ENCODE peak calls at places on chromosome 19, in six cellular contexts. One of them, this sample, is unnamed.

GRCh38 chr19:13502231-13502630 is 4.0 kb downstream of the CACNA1A start:
- DNase-seq in astrocyte of the hippocampus: no peak
- DNase-seq in SHP77: no peak
- DNase-seq in amniotic epithelial cell: no peak
- DNase-seq in aorta: no peak
- DNase-seq in neuronal stem cell: no peak
- DNase-seq in this sample: no peak

GRCh38 chr19:19399733-19400438 is 5.6 kb upstream of the GATAD2A start:
- DNase-seq in SHP77: no peak
- DNase-seq in aorta: no peak
- DNase-seq in amniotic epithelial cell: peak
- DNase-seq in astrocyte of the hippocampus: no peak
- DNase-seq in neuronal stem cell: no peak
- DNase-seq in this sample: no peak

GRCh38 chr19:18919895-18920204 is 335 bp downstream of the DDX49 start:
- DNase-seq in neuronal stem cell: no peak
- DNase-seq in SHP77: no peak
- DNase-seq in aorta: no peak
- DNase-seq in astrocyte of the hippocampus: no peak
- DNase-seq in amniotic epithelial cell: no peak
- DNase-seq in this sample: no peak

GRCh38 chr19:6440905-6441304 is 7.3 kb upstream of the SLC25A41 start:
- DNase-seq in neuronal stem cell: no peak
- DNase-seq in astrocyte of the hippocampus: no peak
- DNase-seq in amniotic epithelial cell: no peak
- DNase-seq in aorta: no peak
- DNase-seq in SHP77: no peak
- DNase-seq in this sample: no peak

GRCh38 chr19:1388637-1389026 is 4.9 kb downstream of the NDUFS7 start:
- DNase-seq in astrocyte of the hippocampus: no peak
- DNase-seq in amniotic epithelial cell: no peak
- DNase-seq in neuronal stem cell: no peak
- DNase-seq in aorta: peak
- DNase-seq in SHP77: no peak
- DNase-seq in this sample: no peak

GRCh38 chr19:15371119-15371518 is 8.5 kb downstream of the AKAP8 start:
- DNase-seq in aorta: no peak
- DNase-seq in SHP77: no peak
- DNase-seq in amniotic epithelial cell: no peak
- DNase-seq in neuronal stem cell: no peak
- DNase-seq in astrocyte of the hippocampus: no peak
- DNase-seq in this sample: no peak

GRCh38 chr19:39124136-39124764 is 1.3 kb upstream of the PAK4 start:
- DNase-seq in aorta: no peak
- DNase-seq in SHP77: no peak
- DNase-seq in neuronal stem cell: no peak
- DNase-seq in astrocyte of the hippocampus: no peak
- DNase-seq in amniotic epithelial cell: no peak
- DNase-seq in this sample: no peak

GRCh38 chr19:56217039-56217949 is 15.2 kb downstream of the ZSCAN5C start:
- DNase-seq in aorta: no peak
- DNase-seq in SHP77: no peak
- DNase-seq in astrocyte of the hippocampus: peak
- DNase-seq in amniotic epithelial cell: peak
- DNase-seq in neuronal stem cell: no peak
- DNase-seq in this sample: peak

GRCh38 chr19:14333101-14333871 is 48.0 kb upstream of the ADGRE5 start:
- DNase-seq in SHP77: no peak
- DNase-seq in neuronal stem cell: no peak
- DNase-seq in amniotic epithelial cell: peak
- DNase-seq in astrocyte of the hippocampus: peak
- DNase-seq in aorta: no peak
- DNase-seq in this sample: no peak

GRCh38 chr19:29586401-29586800 is 19.7 kb upstream of the POP4 start:
- DNase-seq in SHP77: no peak
- DNase-seq in astrocyte of the hippocampus: no peak
- DNase-seq in amniotic epithelial cell: no peak
- DNase-seq in neuronal stem cell: no peak
- DNase-seq in aorta: no peak
- DNase-seq in this sample: no peak

GRCh38 chr19:42634409-42635232 is 39.9 kb upstream of the CEACAM8 start:
- DNase-seq in amniotic epithelial cell: peak
- DNase-seq in SHP77: peak
- DNase-seq in aorta: no peak
- DNase-seq in neuronal stem cell: no peak
- DNase-seq in astrocyte of the hippocampus: peak
- DNase-seq in this sample: no peak

GRCh38 chr19:277581-278165 is 13.5 kb downstream of the PLPP2 start:
- DNase-seq in aorta: peak
- DNase-seq in SHP77: no peak
- DNase-seq in astrocyte of the hippocampus: peak
- DNase-seq in amniotic epithelial cell: peak
- DNase-seq in neuronal stem cell: peak
- DNase-seq in this sample: no peak

GRCh38 chr19:9354651-9355050 is 8.2 kb upstream of the ZNF177 start:
- DNase-seq in amniotic epithelial cell: no peak
- DNase-seq in aorta: no peak
- DNase-seq in neuronal stem cell: no peak
- DNase-seq in SHP77: no peak
- DNase-seq in astrocyte of the hippocampus: no peak
- DNase-seq in this sample: no peak

GRCh38 chr19:6811906-6812305 is 39.4 kb downstream of the VAV1 start:
- DNase-seq in SHP77: no peak
- DNase-seq in neuronal stem cell: no peak
- DNase-seq in aorta: no peak
- DNase-seq in amniotic epithelial cell: peak
- DNase-seq in astrocyte of the hippocampus: peak
- DNase-seq in this sample: no peak

GRCh38 chr19:48351341-48351752 is 12.4 kb downstream of the TMEM143 start:
- DNase-seq in astrocyte of the hippocampus: peak
- DNase-seq in amniotic epithelial cell: peak
- DNase-seq in SHP77: peak
- DNase-seq in aorta: peak
- DNase-seq in neuronal stem cell: peak
- DNase-seq in this sample: peak

GRCh38 chr19:18023596-18024212 is 15.7 kb downstream of the ARRDC2 start:
- DNase-seq in astrocyte of the hippocampus: no peak
- DNase-seq in neuronal stem cell: no peak
- DNase-seq in amniotic epithelial cell: no peak
- DNase-seq in SHP77: no peak
- DNase-seq in aorta: peak
- DNase-seq in this sample: peak

GRCh38 chr19:49672131-49672919 is 4.7 kb upstream of the PRMT1 start:
- DNase-seq in aorta: peak
- DNase-seq in SHP77: peak
- DNase-seq in neuronal stem cell: no peak
- DNase-seq in amniotic epithelial cell: peak
- DNase-seq in astrocyte of the hippocampus: peak
- DNase-seq in this sample: peak

GRCh38 chr19:1651548-1652394 is 644 bp downstream of the TCF3 start:
- DNase-seq in amniotic epithelial cell: peak
- DNase-seq in astrocyte of the hippocampus: peak
- DNase-seq in SHP77: no peak
- DNase-seq in aorta: no peak
- DNase-seq in neuronal stem cell: peak
- DNase-seq in this sample: no peak